ENCODE peak calls at places on chromosomes 12 and 14, in nine cellular contexts. W, A, R, T, Q, X, F, N and H are unnamed samples.

GRCh38 chr12:26878661-26879119 is 45.7 kb upstream of the ITPR2 start:
- DNase-seq in W (no peak), A (no peak), R (no peak), T (no peak), Q (no peak), X (peak), F (peak), N (no peak), H (peak)

GRCh38 chr12:19316420-19316819 is 122.9 kb upstream of the AEBP2 start:
- DNase-seq in W (no peak), A (no peak), R (no peak), T (no peak), Q (no peak), X (peak), F (no peak), N (no peak), H (no peak)

GRCh38 chr12:131048611-131048990 is 94.9 kb downstream of the ADGRD1 start:
- DNase-seq in W (no peak), A (no peak), R (no peak), T (no peak), Q (no peak), X (no peak), F (no peak), N (no peak), H (no peak)

GRCh38 chr12:58765076-58765475 is 155.2 kb downstream of the LRIG3 start:
- DNase-seq in W (no peak), A (no peak), R (no peak), T (no peak), Q (no peak), X (no peak), F (no peak), N (no peak), H (no peak)

GRCh38 chr12:3496964-3497363 is 6.0 kb downstream of the PRMT8 start:
- DNase-seq in W (no peak), A (no peak), R (no peak), T (no peak), Q (no peak), X (no peak), F (peak), N (no peak), H (no peak)

GRCh38 chr12:93192878-93193277 is 184.8 kb upstream of the NUDT4 start:
- DNase-seq in W (no peak), A (no peak), R (no peak), T (no peak), Q (no peak), X (no peak), F (peak), N (no peak), H (no peak)

GRCh38 chr14:80901260-80901659 is 40.3 kb downstream of the CEP128 start:
- DNase-seq in W (no peak), A (no peak), R (no peak), T (no peak), Q (no peak), X (no peak), F (no peak), N (no peak), H (no peak)

GRCh38 chr14:67428501-67429031 is 16.6 kb upstream of the PLEK2 start:
- DNase-seq in W (no peak), A (no peak), R (no peak), T (no peak), Q (no peak), X (peak), F (no peak), N (no peak), H (no peak)

GRCh38 chr12:121812320-121812871 is 8.6 kb downstream of the SETD1B start:
- DNase-seq in W (no peak), A (no peak), R (no peak), T (peak), Q (no peak), X (peak), F (no peak), N (peak), H (peak)

GRCh38 chr12:51122844-51123243 is 39.4 kb upstream of the CSRNP2 start:
- DNase-seq in W (no peak), A (no peak), R (no peak), T (no peak), Q (no peak), X (peak), F (no peak), N (no peak), H (no peak)

GRCh38 chr12:1931642-1932041 is 13.2 kb upstream of the CACNA2D4 start:
- DNase-seq in W (no peak), A (no peak), R (no peak), T (no peak), Q (no peak), X (no peak), F (no peak), N (no peak), H (no peak)

GRCh38 chr12:44858456-44858855 is 17.7 kb downstream of the NELL2 start:
- DNase-seq in W (no peak), A (no peak), R (no peak), T (no peak), Q (no peak), X (no peak), F (no peak), N (no peak), H (no peak)

GRCh38 chr12:70197362-70197744 is 45.9 kb upstream of the CNOT2 start:
- DNase-seq in W (no peak), A (no peak), R (no peak), T (no peak), Q (no peak), X (no peak), F (no peak), N (no peak), H (no peak)

GRCh38 chr12:94716339-94716738 is 66.0 kb upstream of the TMCC3 start:
- DNase-seq in W (no peak), A (no peak), R (no peak), T (no peak), Q (no peak), X (no peak), F (no peak), N (no peak), H (no peak)

GRCh38 chr12:25110260-25110659 is 84.7 kb downstream of the DNAI7 start:
- DNase-seq in W (no peak), A (no peak), R (no peak), T (no peak), Q (no peak), X (no peak), F (peak), N (no peak), H (no peak)

GRCh38 chr12:71556881-71557280 is 106.8 kb downstream of the ZFC3H1 start:
- DNase-seq in W (no peak), A (no peak), R (no peak), T (no peak), Q (no peak), X (peak), F (no peak), N (no peak), H (no peak)

GRCh38 chr14:63435838-63436237 is 107.3 kb downstream of the PPP2R5E start:
- DNase-seq in W (no peak), A (no peak), R (no peak), T (no peak), Q (peak), X (peak), F (no peak), N (no peak), H (peak)

GRCh38 chr12:12528361-12529092 is 34.1 kb downstream of the DUSP16 start:
- DNase-seq in W (no peak), A (no peak), R (no peak), T (no peak), Q (no peak), X (no peak), F (no peak), N (no peak), H (no peak)